ENCODE peak calls at places on chromosomes 6 and 20, in six cellular contexts. One of them, this sample, is unnamed.
A peak's percentile ranks its signal among the peaks of the same experiment; 100 is the strongest.

GRCh38 chr6:15546591-15546990 is 116.2 kb downstream of the DTNBP1 start:
- DNase-seq in NCI-H1694 treated with DMSO at 0.1 percent for 48 hours: no peak
- DNase-seq in effector CD4-positive, alpha-beta T cell: no peak
- DNase-seq in activated CD8-positive, alpha-beta memory T cell treated with anti-CD3 and anti-CD28 coated beads for 48 hours: no peak
- DNase-seq in T47D: no peak
- DNase-seq in cardiac septum: no peak
- DNase-seq in this sample: no peak

GRCh38 chr6:35377002-35377401 is 34.6 kb downstream of the PPARD start:
- DNase-seq in T47D: no peak
- DNase-seq in cardiac septum: no peak
- DNase-seq in activated CD8-positive, alpha-beta memory T cell treated with anti-CD3 and anti-CD28 coated beads for 48 hours: no peak
- DNase-seq in NCI-H1694 treated with DMSO at 0.1 percent for 48 hours: no peak
- DNase-seq in effector CD4-positive, alpha-beta T cell: no peak
- DNase-seq in this sample: no peak

GRCh38 chr6:38283734-38284362 is 355.9 kb downstream of the BTBD9 start:
- DNase-seq in cardiac septum: no peak
- DNase-seq in activated CD8-positive, alpha-beta memory T cell treated with anti-CD3 and anti-CD28 coated beads for 48 hours: no peak
- DNase-seq in NCI-H1694 treated with DMSO at 0.1 percent for 48 hours: no peak
- DNase-seq in effector CD4-positive, alpha-beta T cell: no peak
- DNase-seq in T47D: no peak
- DNase-seq in this sample: no peak

GRCh38 chr20:48957521-48957920 is 36.0 kb downstream of the ARFGEF2 start:
- DNase-seq in NCI-H1694 treated with DMSO at 0.1 percent for 48 hours: no peak
- DNase-seq in activated CD8-positive, alpha-beta memory T cell treated with anti-CD3 and anti-CD28 coated beads for 48 hours: no peak
- DNase-seq in cardiac septum: no peak
- DNase-seq in T47D: no peak
- DNase-seq in effector CD4-positive, alpha-beta T cell: no peak
- DNase-seq in this sample: no peak

GRCh38 chr6:57305754-57306153 is 11.7 kb upstream of the PRIM2 start:
- DNase-seq in activated CD8-positive, alpha-beta memory T cell treated with anti-CD3 and anti-CD28 coated beads for 48 hours: no peak
- DNase-seq in cardiac septum: no peak
- DNase-seq in T47D: no peak
- DNase-seq in NCI-H1694 treated with DMSO at 0.1 percent for 48 hours: no peak
- DNase-seq in effector CD4-positive, alpha-beta T cell: no peak
- DNase-seq in this sample: no peak

GRCh38 chr20:17419459-17419858 is 111.7 kb downstream of the BFSP1 start:
- DNase-seq in activated CD8-positive, alpha-beta memory T cell treated with anti-CD3 and anti-CD28 coated beads for 48 hours: no peak
- DNase-seq in effector CD4-positive, alpha-beta T cell: no peak
- DNase-seq in cardiac septum: no peak
- DNase-seq in NCI-H1694 treated with DMSO at 0.1 percent for 48 hours: no peak
- DNase-seq in T47D: no peak
- DNase-seq in this sample: no peak

GRCh38 chr20:36775196-36775595 is 1.6 kb upstream of the DSN1 start:
- DNase-seq in T47D: no peak
- DNase-seq in effector CD4-positive, alpha-beta T cell: no peak
- DNase-seq in NCI-H1694 treated with DMSO at 0.1 percent for 48 hours: no peak
- DNase-seq in cardiac septum: peak; percentile 14
- DNase-seq in activated CD8-positive, alpha-beta memory T cell treated with anti-CD3 and anti-CD28 coated beads for 48 hours: no peak
- DNase-seq in this sample: no peak

GRCh38 chr6:63565058-63565726 is 7.1 kb upstream of the LOC128125822 start:
- DNase-seq in effector CD4-positive, alpha-beta T cell: no peak
- DNase-seq in cardiac septum: no peak
- DNase-seq in activated CD8-positive, alpha-beta memory T cell treated with anti-CD3 and anti-CD28 coated beads for 48 hours: no peak
- DNase-seq in T47D: no peak
- DNase-seq in NCI-H1694 treated with DMSO at 0.1 percent for 48 hours: no peak
- DNase-seq in this sample: no peak